ENCODE peak calls at places on chromosome 18, in ten cellular contexts. Q, G, M, T, B, H, D, L, R and K are unnamed samples. For H3K27me3 and H3K4me1, the result is how much of the 10 kb centered on the place peaks cover.

GRCh38 chr18:38174594-38174993 is 609.0 kb upstream of the CELF4 start:
- DNase-seq in Q (no peak), G (no peak), M (no peak), T (no peak), B (no peak), H (peak), D (no peak), L (no peak), R (no peak), K (no peak)

GRCh38 chr18:59022167-59022945 is 117.3 kb upstream of the SEC11C start:
- DNase-seq in Q (no peak), G (no peak), M (no peak), T (no peak), B (no peak), H (peak), D (no peak), L (no peak), R (peak), K (peak)

GRCh38 chr18:31592520-31593157 is 962 bp downstream of the TTR start:
- DNase-seq in Q (no peak), G (no peak), M (no peak), T (no peak), B (no peak), H (no peak), D (no peak), L (no peak), R (no peak), K (no peak)

GRCh38 chr18:26928669-26929313 is 63.3 kb upstream of the AQP4 start:
- DNase-seq in Q (peak), G (no peak), M (no peak), T (no peak), B (no peak), H (no peak), D (no peak), L (no peak), R (no peak), K (no peak)

GRCh38 chr18:812673-813404 is 797 bp upstream of the YES1 start:
- DNase-seq in Q (peak), G (peak), M (peak), T (peak), B (peak), H (peak), D (peak), L (peak), R (peak), K (peak)

GRCh38 chr18:59180150-59180845 is 39.7 kb upstream of the GRP start:
- DNase-seq in Q (no peak), G (no peak), M (no peak), T (no peak), B (no peak), H (no peak), D (no peak), L (no peak), R (peak), K (no peak)

GRCh38 chr18:62877448-62878221 is 162.3 kb downstream of the PHLPP1 start:
- DNase-seq in Q (no peak), G (no peak), M (no peak), T (no peak), B (no peak), H (no peak), D (no peak), L (no peak), R (peak), K (no peak)

GRCh38 chr18:30358545-30358944 is 684.0 kb downstream of the DSC3 start:
- DNase-seq in Q (no peak), G (no peak), M (no peak), T (no peak), B (no peak), H (no peak), D (no peak), L (no peak), R (peak), K (no peak)

GRCh38 chr18:56468379-56468778 is 170.0 kb downstream of the TXNL1 start:
- DNase-seq in Q (no peak), G (no peak), M (no peak), T (no peak), B (no peak), H (no peak), D (no peak), L (no peak), R (no peak), K (no peak)

GRCh38 chr18:55658598-55658997 is 70.6 kb upstream of the TCF4 start:
- DNase-seq in Q (no peak), G (no peak), M (no peak), T (no peak), B (no peak), H (no peak), D (no peak), L (no peak), R (no peak), K (no peak)

GRCh38 chr18:10270160-10270571 is 184.3 kb upstream of the APCDD1 start:
- DNase-seq in Q (no peak), G (no peak), M (no peak), T (peak), B (no peak), H (peak), D (no peak), L (no peak), R (peak), K (peak)

GRCh38 chr18:28043631-28044030 is 133.3 kb downstream of the CDH2 start:
- DNase-seq in Q (no peak), G (no peak), M (no peak), T (no peak), B (no peak), H (no peak), D (no peak), L (no peak), R (peak), K (no peak)

GRCh38 chr18:70271742-70272141 is 17.1 kb upstream of the SOCS6 start:
- DNase-seq in Q (no peak), G (no peak), M (no peak), T (no peak), B (no peak), H (no peak), D (no peak), L (no peak), R (no peak), K (no peak)

GRCh38 chr18:66560092-66560491 is 43.8 kb downstream of the CDH19 start:
- DNase-seq in Q (no peak), G (no peak), M (no peak), T (no peak), B (no peak), H (peak), D (no peak), L (no peak), R (peak), K (no peak)

GRCh38 chr18:29378739-29379138 is 1201.8 kb upstream of the CDH2 start:
- DNase-seq in Q (no peak), G (no peak), M (no peak), T (no peak), B (no peak), H (no peak), D (no peak), L (no peak), R (peak), K (no peak)

GRCh38 chr18:23885750-23886149 is 128.8 kb upstream of the TTC39C start:
- DNase-seq in Q (no peak), G (no peak), M (no peak), T (no peak), B (no peak), H (no peak), D (no peak), L (no peak), R (no peak), K (no peak)

GRCh38 chr18:73733376-73733775 is 414.3 kb downstream of the FBXO15 start:
- DNase-seq in Q (no peak), G (no peak), M (no peak), T (no peak), B (no peak), H (no peak), D (no peak), L (no peak), R (no peak), K (no peak)

GRCh38 chr18:8730080-8730827 is 24.9 kb downstream of the MTCL1 start:
- DNase-seq in Q (no peak), G (peak), M (no peak), T (no peak), B (no peak), H (peak), D (no peak), L (peak), R (no peak), K (peak)

GRCh38 chr18:62331581-62332436 is 6.7 kb downstream of the TNFRSF11A start:
- DNase-seq in Q (no peak), G (no peak), M (no peak), T (peak), B (peak), H (peak), D (no peak), L (no peak), R (no peak), K (peak)

GRCh38 chr18:73683618-73684238 is 463.9 kb downstream of the FBXO15 start:
- DNase-seq in Q (no peak), G (no peak), M (no peak), T (no peak), B (no peak), H (no peak), D (no peak), L (no peak), R (peak), K (no peak)

GRCh38 chr18:27227721-27228120 is 42.6 kb upstream of the CHST9 start:
- DNase-seq in Q (no peak), G (no peak), M (no peak), T (no peak), B (no peak), H (no peak), D (no peak), L (no peak), R (no peak), K (no peak)

GRCh38 chr18:21599585-21600525 is 649 bp downstream of the ESCO1 start:
- DNase-seq in Q (peak), G (peak), M (no peak), T (peak), B (peak), H (peak), D (peak), L (peak), R (peak), K (peak)

GRCh38 chr18:74451148-74451547 is 6.0 kb downstream of the DIPK1C start:
- DNase-seq in Q (no peak), G (no peak), M (no peak), T (no peak), B (no peak), H (no peak), D (no peak), L (no peak), R (no peak), K (no peak)

GRCh38 chr18:75212626-75213110 is 2.1 kb downstream of the TSHZ1 start:
- DNase-seq in Q (no peak), G (no peak), M (no peak), T (no peak), B (no peak), H (no peak), D (no peak), L (no peak), R (peak), K (no peak)

GRCh38 chr18:58669731-58670379 is 1.4 kb upstream of the MALT1 start:
- DNase-seq in Q (no peak), G (no peak), M (no peak), T (no peak), B (no peak), H (no peak), D (no peak), L (no peak), R (peak), K (no peak)

GRCh38 chr18:46756559-46757201 is at the start of gene ST8SIA5:
- DNase-seq in Q (no peak), G (no peak), M (no peak), T (no peak), B (no peak), H (no peak), D (no peak), L (no peak), R (peak), K (peak)

GRCh38 chr18:71665131-71665530 is 879.0 kb downstream of the CBLN2 start:
- DNase-seq in Q (no peak), G (no peak), M (no peak), T (no peak), B (no peak), H (no peak), D (no peak), L (no peak), R (no peak), K (no peak)

GRCh38 chr18:79598046-79598884 is 81.3 kb upstream of the CTDP1 start:
- DNase-seq in Q (peak), G (no peak), M (no peak), T (no peak), B (peak), H (no peak), D (no peak), L (peak), R (no peak), K (peak)

GRCh38 chr18:79596451-79597175 is 83.0 kb upstream of the CTDP1 start:
- DNase-seq in Q (peak), G (no peak), M (no peak), T (no peak), B (peak), H (no peak), D (no peak), L (peak), R (no peak), K (peak)

GRCh38 chr18:79597176-79598045 is 82.2 kb upstream of the CTDP1 start:
- DNase-seq in Q (peak), G (no peak), M (no peak), T (no peak), B (peak), H (no peak), D (no peak), L (peak), R (no peak), K (no peak)

GRCh38 chr18:79598885-79599175 is 80.8 kb upstream of the CTDP1 start:
- DNase-seq in Q (peak), G (no peak), M (no peak), T (no peak), B (no peak), H (no peak), D (no peak), L (peak), R (no peak), K (peak)

GRCh38 chr18:79595876-79596374 is 83.7 kb upstream of the CTDP1 start:
- DNase-seq in Q (peak), G (no peak), M (no peak), T (no peak), B (peak), H (no peak), D (no peak), L (peak), R (no peak), K (no peak)
- H3K27me3 ChIP-seq in Q (under half), G (under half), M (under half), T (under half), B (under half), H (under half), D (under half), L (under half), R (half or more), K (under half)

GRCh38 chr18:44185981-44186380 is 494.7 kb upstream of the SETBP1 start:
- DNase-seq in Q (no peak), G (no peak), M (no peak), T (no peak), B (no peak), H (no peak), D (no peak), L (no peak), R (peak), K (no peak)
- H3K4me1 ChIP-seq in Q (under half), G (under half), M (under half), T (under half), B (under half), H (under half), D (under half), L (under half), R (under half), K (under half)

GRCh38 chr18:57527479-57528237 is 58.8 kb downstream of the FECH start:
- DNase-seq in Q (no peak), G (no peak), M (no peak), T (no peak), B (no peak), H (no peak), D (no peak), L (no peak), R (no peak), K (no peak)
- H3K27me3 ChIP-seq in Q (under half), G (under half), M (under half), T (under half), B (under half), H (under half), D (under half), L (under half), R (under half), K (under half)

DNA sequence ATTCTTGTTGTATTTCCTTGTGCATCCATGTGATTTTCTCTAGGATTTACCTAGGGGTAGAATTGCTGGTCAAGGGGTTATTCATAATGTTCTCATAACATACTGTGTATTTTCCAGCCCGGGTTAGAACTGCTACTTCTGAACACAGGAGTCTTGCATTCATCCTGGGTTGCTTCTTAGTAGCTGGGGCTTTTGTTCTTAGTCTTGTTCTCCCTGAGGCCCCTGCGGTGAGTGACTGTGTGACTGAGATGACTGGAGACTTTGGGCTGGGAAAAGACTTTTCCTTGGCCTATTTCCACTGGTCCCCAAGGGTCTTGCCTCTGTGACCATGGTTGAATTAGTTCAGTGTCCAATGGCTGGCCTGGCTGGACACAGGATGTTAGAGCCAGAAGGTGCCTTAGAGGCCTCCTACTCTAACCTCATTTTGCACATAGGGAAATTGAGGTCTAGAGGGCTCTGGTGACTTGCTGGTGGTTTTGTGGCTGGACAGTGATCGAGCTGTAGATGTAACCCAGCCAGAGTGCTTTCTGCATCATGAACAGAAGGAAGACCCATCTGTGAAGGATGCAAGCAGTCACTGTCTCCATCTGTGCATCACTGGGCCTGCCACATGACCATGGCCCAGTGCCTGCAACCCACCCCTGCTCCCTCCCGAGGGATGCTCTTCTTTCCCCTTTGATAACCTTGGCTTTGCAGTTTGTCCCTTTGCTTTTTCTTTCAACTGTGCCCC is 233.3 kb downstream of the FHOD3 start:
- DNase-seq in Q (no peak), G (no peak), M (no peak), T (no peak), B (no peak), H (no peak), D (no peak), L (no peak), R (no peak), K (no peak)
- H3K4me1 ChIP-seq in Q (under half), G (under half), M (under half), T (under half), B (under half), H (under half), D (under half), L (under half), R (under half), K (under half)